ENCODE peak calls at places on chromosomes 11 and 22, in four cellular contexts. W is EL; H is AG09319; U is stimulated activated naive B cell treated with anti-CD40 and anti-IgM and Interleukin-4, amounts not matched to agents 10 μg/mL and 1 μg/mL and 100 μg/mL, for 72 hours. N is an unnamed sample.

GRCh38 chr11:55714982-55715888 is 53.2 kb downstream of the OR4C6 start:
- DNase-seq in W (no peak), H (no peak), U (no peak), N (no peak)

GRCh38 chr11:48127521-48128183 is 89.0 kb upstream of the OR4B1 start:
- DNase-seq in W (no peak), H (no peak), U (no peak), N (no peak)

GRCh38 chr11:17412488-17413180 is 24.2 kb upstream of the KCNJ11 start:
- DNase-seq in W (no peak), H (no peak), U (no peak), N (no peak)

GRCh38 chr11:6606471-6607189 is 3.1 kb downstream of the ILK start:
- DNase-seq in W (peak; percentile 98), H (peak; percentile 81), U (peak; percentile 63), N (peak; percentile 93)

GRCh38 chr22:31089101-31090100 is 8.3 kb downstream of the SMTN start:
- DNase-seq in W (peak; percentile 36), H (no peak), U (no peak), N (peak; percentile 76)

GRCh38 chr11:50298182-50298988 is 265.7 kb downstream of the OR4C45 start:
- DNase-seq in W (no peak), H (no peak), U (no peak), N (no peak)

GRCh38 chr11:17931595-17931994 is 81.3 kb downstream of the SERGEF start:
- DNase-seq in W (no peak), H (no peak), U (no peak), N (no peak)

GRCh38 chr22:24427500-24428164 is at the start of gene ADORA2A:
- DNase-seq in W (no peak), H (no peak), U (peak; percentile 79), N (no peak)

GRCh38 chr22:22143448-22143847 is 101.1 kb upstream of the VPREB1 start:
- DNase-seq in W (no peak), H (no peak), U (no peak), N (no peak)

GRCh38 chr11:14422052-14422813 is 63.2 kb upstream of the RRAS2 start:
- DNase-seq in W (peak; percentile 100), H (peak; percentile 94), U (no peak), N (peak; percentile 93)

GRCh38 chr11:72781313-72782080 is 12.3 kb downstream of the STARD10 start:
- DNase-seq in W (no peak), H (no peak), U (no peak), N (peak; percentile 74)

GRCh38 chr11:119729581-119730346 is 764 bp upstream of the NECTIN1 start:
- DNase-seq in W (peak; percentile 76), H (peak; percentile 36), U (no peak), N (peak; percentile 81)

GRCh38 chr22:27668828-27669797 is 132.4 kb downstream of the MN1 start:
- DNase-seq in W (peak; percentile 20), H (no peak), U (no peak), N (no peak)

GRCh38 chr11:76459299-76459698 is 14.5 kb downstream of the EMSY start:
- DNase-seq in W (peak; percentile 5), H (no peak), U (no peak), N (no peak)

GRCh38 chr11:16612801-16613400 is 125.5 kb upstream of the C11orf58 start:
- DNase-seq in W (peak; percentile 43), H (no peak), U (no peak), N (peak; percentile 45)

GRCh38 chr11:11580831-11581492 is 40.8 kb downstream of the GALNT18 start:
- DNase-seq in W (no peak), H (no peak), U (no peak), N (no peak)

GRCh38 chr11:22163394-22163797 is 29.5 kb upstream of the ANO5 start:
- DNase-seq in W (no peak), H (no peak), U (no peak), N (no peak)

GRCh38 chr22:40042312-40042711 is 47.6 kb downstream of the FAM83F start:
- DNase-seq in W (no peak), H (no peak), U (no peak), N (no peak)

GRCh38 chr11:72629266-72629665 is 45.0 kb downstream of the PDE2A start:
- DNase-seq in W (no peak), H (no peak), U (no peak), N (no peak)

GRCh38 chr11:17859552-17859951 is 125.0 kb downstream of the KCNC1 start:
- DNase-seq in W (no peak), H (no peak), U (no peak), N (no peak)

GRCh38 chr22:45217345-45217744 is 23.3 kb downstream of the KIAA0930 start:
- DNase-seq in W (no peak), H (no peak), U (no peak), N (no peak)

GRCh38 chr11:102727890-102728289 is 3.1 kb upstream of the MMP8 start:
- DNase-seq in W (peak; percentile 77), H (no peak), U (no peak), N (no peak)

GRCh38 chr22:35882226-35883027 is 146.2 kb downstream of the RBFOX2 start:
- DNase-seq in W (no peak), H (no peak), U (no peak), N (no peak)

GRCh38 chr11:65116370-65117205 is 913 bp downstream of the ZNHIT2 start:
- DNase-seq in W (peak; percentile 61), H (no peak), U (peak; percentile 56), N (peak; percentile 65)

GRCh38 chr11:30917859-30918478 is 331.8 kb upstream of the MPPED2 start:
- DNase-seq in W (peak; percentile 45), H (no peak), U (no peak), N (peak; percentile 15)

GRCh38 chr11:37506516-37506915 is 908.5 kb upstream of the RAG2 start:
- DNase-seq in W (no peak), H (no peak), U (no peak), N (no peak)

GRCh38 chr11:131978351-131978750 is 607.9 kb downstream of the NTM start:
- DNase-seq in W (peak; percentile 38), H (no peak), U (no peak), N (no peak)

GRCh38 chr11:120977470-120977869 is 46.4 kb upstream of the TBCEL start:
- DNase-seq in W (no peak), H (no peak), U (no peak), N (no peak)

GRCh38 chr11:115201121-115201792 is 303.0 kb downstream of the CADM1 start:
- DNase-seq in W (peak; percentile 58), H (no peak), U (no peak), N (peak; percentile 11)

GRCh38 chr11:121936375-121936774 is 179.6 kb downstream of the BLID start:
- DNase-seq in W (peak; percentile 32), H (no peak), U (no peak), N (no peak)

GRCh38 chr11:122816701-122817100 is 21.6 kb upstream of the CRTAM start:
- DNase-seq in W (no peak), H (no peak), U (no peak), N (no peak)

GRCh38 chr11:46952553-46952952 is 16.0 kb downstream of the CSTPP1 start:
- DNase-seq in W (no peak), H (no peak), U (no peak), N (no peak)

GRCh38 chr11:46944356-46944755 is 7.8 kb downstream of the CSTPP1 start:
- DNase-seq in W (no peak), H (no peak), U (no peak), N (no peak)

GRCh38 chr22:45977551-45978274 is 751 bp upstream of the WNT7B start:
- DNase-seq in W (peak; percentile 26), H (no peak), U (no peak), N (no peak)

GRCh38 chr22:45357492-45357891 is 47.8 kb downstream of the FAM118A start:
- DNase-seq in W (no peak), H (no peak), U (no peak), N (no peak)

GRCh38 chr11:128502736-128503135 is 84.6 kb downstream of the ETS1 start:
- DNase-seq in W (peak; percentile 99), H (no peak), U (no peak), N (no peak)

GRCh38 chr11:34308821-34309585 is 48.8 kb downstream of the ABTB2 start:
- DNase-seq in W (peak; percentile 35), H (no peak), U (no peak), N (no peak)

GRCh38 chr22:42461511-42461910 is 29.3 kb upstream of the NFAM1 start:
- DNase-seq in W (no peak), H (no peak), U (no peak), N (no peak)

N was measured in AG08396.